ENCODE peak calls at places on chromosomes 2 and 18, in seven cellular contexts. One of them, this sample, is unnamed.
A peak's percentile ranks its signal among the peaks of the same experiment; 100 is the strongest.

GRCh38 chr2:147649288-147649687 is 195.5 kb upstream of the ACVR2A start:
- DNase-seq in sigmoid colon: no peak
- DNase-seq in neuronal stem cell: peak; percentile 36
- DNase-seq in fibroblast of lung: no peak
- DNase-seq in GM12878: no peak
- DNase-seq in GM23338: no peak
- DNase-seq in body of pancreas: peak; percentile 19
- DNase-seq in this sample: no peak

GRCh38 chr2:183487316-183487715 is 363.1 kb downstream of the NUP35 start:
- DNase-seq in sigmoid colon: no peak
- DNase-seq in GM12878: no peak
- DNase-seq in body of pancreas: no peak
- DNase-seq in neuronal stem cell: no peak
- DNase-seq in fibroblast of lung: no peak
- DNase-seq in GM23338: no peak
- DNase-seq in this sample: no peak

GRCh38 chr2:174690026-174690425 is 74.2 kb downstream of the CHRNA1 start:
- DNase-seq in body of pancreas: no peak
- DNase-seq in GM23338: no peak
- DNase-seq in fibroblast of lung: no peak
- DNase-seq in sigmoid colon: no peak
- DNase-seq in neuronal stem cell: no peak
- DNase-seq in GM12878: no peak
- DNase-seq in this sample: no peak

GRCh38 chr2:241770185-241770935 is 6.3 kb upstream of the GAL3ST2 start:
- DNase-seq in fibroblast of lung: no peak
- DNase-seq in body of pancreas: no peak
- DNase-seq in GM23338: no peak
- DNase-seq in GM12878: no peak
- DNase-seq in neuronal stem cell: no peak
- DNase-seq in sigmoid colon: peak; percentile 56
- DNase-seq in this sample: no peak

GRCh38 chr18:79458131-79458838 is 62.6 kb downstream of the NFATC1 start:
- DNase-seq in fibroblast of lung: peak; percentile 93
- DNase-seq in GM23338: no peak
- DNase-seq in GM12878: no peak
- DNase-seq in neuronal stem cell: peak; percentile 42
- DNase-seq in body of pancreas: peak; percentile 49
- DNase-seq in sigmoid colon: peak; percentile 87
- DNase-seq in this sample: no peak

GRCh38 chr2:233446616-233447305 is 92.5 kb downstream of the DGKD start:
- DNase-seq in body of pancreas: no peak
- DNase-seq in neuronal stem cell: no peak
- DNase-seq in GM23338: no peak
- DNase-seq in GM12878: no peak
- DNase-seq in fibroblast of lung: no peak
- DNase-seq in sigmoid colon: no peak
- DNase-seq in this sample: no peak

GRCh38 chr2:118911166-118911565 is 30.8 kb upstream of the MARCO start:
- DNase-seq in sigmoid colon: no peak
- DNase-seq in neuronal stem cell: no peak
- DNase-seq in fibroblast of lung: no peak
- DNase-seq in GM12878: no peak
- DNase-seq in body of pancreas: no peak
- DNase-seq in GM23338: no peak
- DNase-seq in this sample: no peak

GRCh38 chr2:241777686-241778627 is 1.3 kb downstream of the GAL3ST2 start:
- DNase-seq in GM12878: no peak
- DNase-seq in sigmoid colon: peak; percentile 46
- DNase-seq in GM23338: no peak
- DNase-seq in neuronal stem cell: no peak
- DNase-seq in body of pancreas: no peak
- DNase-seq in fibroblast of lung: no peak
- DNase-seq in this sample: no peak

GRCh38 chr2:67996772-67997527 is 65.9 kb downstream of the C1D start:
- DNase-seq in GM23338: no peak
- DNase-seq in GM12878: no peak
- DNase-seq in body of pancreas: no peak
- DNase-seq in sigmoid colon: no peak
- DNase-seq in neuronal stem cell: no peak
- DNase-seq in fibroblast of lung: no peak
- DNase-seq in this sample: no peak

GRCh38 chr2:188291617-188292445 is at the start of gene GULP1:
- DNase-seq in body of pancreas: peak; percentile 80
- DNase-seq in GM23338: peak; percentile 91
- DNase-seq in fibroblast of lung: peak; percentile 77
- DNase-seq in sigmoid colon: peak; percentile 90
- DNase-seq in neuronal stem cell: peak; percentile 83
- DNase-seq in GM12878: no peak
- DNase-seq in this sample: peak; percentile 68

GRCh38 chr2:233248999-233249398 is 2.5 kb upstream of the ATG16L1 start:
- DNase-seq in neuronal stem cell: no peak
- DNase-seq in GM23338: no peak
- DNase-seq in body of pancreas: no peak
- DNase-seq in sigmoid colon: no peak
- DNase-seq in GM12878: no peak
- DNase-seq in fibroblast of lung: no peak
- DNase-seq in this sample: no peak

GRCh38 chr2:20583425-20583881 is 67.4 kb downstream of the HS1BP3 start:
- DNase-seq in sigmoid colon: peak; percentile 69
- DNase-seq in neuronal stem cell: no peak
- DNase-seq in GM23338: no peak
- DNase-seq in GM12878: no peak
- DNase-seq in body of pancreas: no peak
- DNase-seq in fibroblast of lung: no peak
- DNase-seq in this sample: no peak

GRCh38 chr2:79180092-79180491 is 20.5 kb upstream of the REG3A start:
- DNase-seq in GM23338: peak; percentile 30
- DNase-seq in sigmoid colon: no peak
- DNase-seq in GM12878: no peak
- DNase-seq in fibroblast of lung: no peak
- DNase-seq in body of pancreas: no peak
- DNase-seq in neuronal stem cell: no peak
- DNase-seq in this sample: no peak

GRCh38 chr2:46615555-46616487 is 136.5 kb downstream of the TMEM247 start:
- DNase-seq in GM12878: no peak
- DNase-seq in fibroblast of lung: peak; percentile 4
- DNase-seq in GM23338: peak; percentile 49
- DNase-seq in sigmoid colon: no peak
- DNase-seq in neuronal stem cell: no peak
- DNase-seq in body of pancreas: peak; percentile 18
- DNase-seq in this sample: peak; percentile 21

GRCh38 chr2:151827564-151828142 is 568 bp downstream of the ARL5A start:
- DNase-seq in sigmoid colon: peak; percentile 84
- DNase-seq in neuronal stem cell: peak; percentile 14
- DNase-seq in body of pancreas: peak; percentile 20
- DNase-seq in GM23338: peak; percentile 66
- DNase-seq in fibroblast of lung: peak; percentile 41
- DNase-seq in GM12878: no peak
- DNase-seq in this sample: no peak

GRCh38 chr2:60152226-60152833 is 401.1 kb downstream of the BCL11A start:
- DNase-seq in sigmoid colon: no peak
- DNase-seq in GM12878: no peak
- DNase-seq in neuronal stem cell: no peak
- DNase-seq in fibroblast of lung: peak; percentile 3
- DNase-seq in GM23338: peak; percentile 82
- DNase-seq in body of pancreas: no peak
- DNase-seq in this sample: no peak

GRCh38 chr18:79484661-79485621 is 89.2 kb downstream of the NFATC1 start:
- DNase-seq in GM23338: no peak
- DNase-seq in sigmoid colon: peak; percentile 71
- DNase-seq in GM12878: no peak
- DNase-seq in body of pancreas: no peak
- DNase-seq in fibroblast of lung: peak; percentile 99
- DNase-seq in neuronal stem cell: peak; percentile 24
- DNase-seq in this sample: no peak

GRCh38 chr2:237294509-237294908 is 119.5 kb downstream of the COL6A3 start:
- DNase-seq in neuronal stem cell: no peak
- DNase-seq in body of pancreas: no peak
- DNase-seq in fibroblast of lung: no peak
- DNase-seq in GM23338: no peak
- DNase-seq in sigmoid colon: no peak
- DNase-seq in GM12878: no peak
- DNase-seq in this sample: no peak

GRCh38 chr2:237296756-237297155 is 117.2 kb downstream of the COL6A3 start:
- DNase-seq in fibroblast of lung: peak; percentile 62
- DNase-seq in neuronal stem cell: no peak
- DNase-seq in sigmoid colon: peak; percentile 71
- DNase-seq in GM12878: no peak
- DNase-seq in GM23338: no peak
- DNase-seq in body of pancreas: no peak
- DNase-seq in this sample: no peak

GRCh38 chr2:237293966-237294365 is 120.0 kb downstream of the COL6A3 start:
- DNase-seq in GM12878: no peak
- DNase-seq in neuronal stem cell: no peak
- DNase-seq in body of pancreas: no peak
- DNase-seq in GM23338: no peak
- DNase-seq in fibroblast of lung: peak; percentile 60
- DNase-seq in sigmoid colon: no peak
- DNase-seq in this sample: no peak

GRCh38 chr2:237297421-237298155 is 116.4 kb downstream of the COL6A3 start:
- DNase-seq in sigmoid colon: peak; percentile 59
- DNase-seq in GM23338: no peak
- DNase-seq in fibroblast of lung: peak; percentile 85
- DNase-seq in GM12878: no peak
- DNase-seq in body of pancreas: no peak
- DNase-seq in neuronal stem cell: no peak
- DNase-seq in this sample: no peak

GRCh38 chr2:237295889-237296480 is 118.0 kb downstream of the COL6A3 start:
- DNase-seq in fibroblast of lung: peak; percentile 28
- DNase-seq in sigmoid colon: peak; percentile 61
- DNase-seq in GM12878: no peak
- DNase-seq in neuronal stem cell: no peak
- DNase-seq in body of pancreas: no peak
- DNase-seq in GM23338: no peak
- DNase-seq in this sample: no peak
- H3K27ac ChIP-seq in fibroblast of lung: no peak overlapping the region
- H3K27ac ChIP-seq in sigmoid colon: no peak overlapping the region
- H3K27ac ChIP-seq in GM12878: no peak overlapping the region
- H3K27ac ChIP-seq in neuronal stem cell: no peak overlapping the region
- H3K27ac ChIP-seq in body of pancreas: no peak overlapping the region
- H3K27ac ChIP-seq in GM23338: no peak overlapping the region
- H3K27ac ChIP-seq in this sample: no peak overlapping the region

DNA sequence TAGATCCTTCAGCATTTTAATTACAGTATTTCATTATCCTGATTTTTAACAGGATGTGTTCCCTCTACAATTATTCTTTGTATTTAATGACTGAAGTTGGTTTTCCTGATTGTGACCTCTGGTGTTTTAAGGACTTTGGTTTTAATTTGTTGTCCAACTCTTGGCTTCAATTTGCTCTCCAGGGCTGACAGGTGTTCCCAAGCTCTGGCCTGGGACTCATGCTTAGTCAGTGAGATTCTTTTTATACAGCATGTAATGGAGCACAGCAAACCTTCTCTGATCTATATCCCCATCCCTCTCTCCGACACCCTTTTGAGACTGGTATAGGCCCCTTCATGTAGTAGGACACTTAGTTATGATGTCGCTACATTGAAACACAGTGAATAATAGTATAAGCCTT is 896.3 kb downstream of the TSN start:
- DNase-seq in fibroblast of lung: no peak
- DNase-seq in neuronal stem cell: no peak
- DNase-seq in GM12878: no peak
- DNase-seq in body of pancreas: no peak
- DNase-seq in GM23338: no peak
- DNase-seq in sigmoid colon: no peak
- DNase-seq in this sample: no peak
- H3K27ac ChIP-seq in fibroblast of lung: no peak overlapping the region
- H3K27ac ChIP-seq in neuronal stem cell: no peak overlapping the region
- H3K27ac ChIP-seq in GM12878: no peak overlapping the region
- H3K27ac ChIP-seq in body of pancreas: no peak overlapping the region
- H3K27ac ChIP-seq in GM23338: no peak overlapping the region
- H3K27ac ChIP-seq in sigmoid colon: no peak overlapping the region
- H3K27ac ChIP-seq in this sample: no peak overlapping the region

GRCh38 chr2:237405006-237405559 is 8.9 kb downstream of the COL6A3 start:
- DNase-seq in GM12878: no peak
- DNase-seq in sigmoid colon: no peak
- DNase-seq in neuronal stem cell: no peak
- DNase-seq in GM23338: no peak
- DNase-seq in fibroblast of lung: peak; percentile 36
- DNase-seq in body of pancreas: no peak
- DNase-seq in this sample: no peak

GRCh38 chr2:237404413-237404812 is 9.6 kb downstream of the COL6A3 start:
- DNase-seq in sigmoid colon: no peak
- DNase-seq in body of pancreas: no peak
- DNase-seq in fibroblast of lung: no peak
- DNase-seq in GM12878: no peak
- DNase-seq in GM23338: no peak
- DNase-seq in neuronal stem cell: no peak
- DNase-seq in this sample: no peak

GRCh38 chr2:237405605-237406004 is 8.4 kb downstream of the COL6A3 start:
- DNase-seq in GM23338: no peak
- DNase-seq in sigmoid colon: no peak
- DNase-seq in body of pancreas: no peak
- DNase-seq in neuronal stem cell: no peak
- DNase-seq in fibroblast of lung: no peak
- DNase-seq in GM12878: no peak
- DNase-seq in this sample: no peak

GRCh38 chr2:237400199-237400598 is 13.8 kb downstream of the COL6A3 start:
- DNase-seq in body of pancreas: no peak
- DNase-seq in GM12878: no peak
- DNase-seq in GM23338: no peak
- DNase-seq in sigmoid colon: no peak
- DNase-seq in fibroblast of lung: no peak
- DNase-seq in neuronal stem cell: no peak
- DNase-seq in this sample: no peak

GRCh38 chr2:237403024-237403882 is 10.7 kb downstream of the COL6A3 start:
- DNase-seq in fibroblast of lung: peak; percentile 74
- DNase-seq in neuronal stem cell: no peak
- DNase-seq in GM12878: no peak
- DNase-seq in sigmoid colon: peak; percentile 87
- DNase-seq in GM23338: no peak
- DNase-seq in body of pancreas: no peak
- DNase-seq in this sample: no peak
- H3K27ac ChIP-seq in fibroblast of lung: peak overlapping the region; percentile 5
- H3K27ac ChIP-seq in neuronal stem cell: no peak overlapping the region
- H3K27ac ChIP-seq in GM12878: no peak overlapping the region
- H3K27ac ChIP-seq in sigmoid colon: peak overlapping the region; percentile 58
- H3K27ac ChIP-seq in GM23338: no peak overlapping the region
- H3K27ac ChIP-seq in body of pancreas: no peak overlapping the region
- H3K27ac ChIP-seq in this sample: no peak overlapping the region

GRCh38 chr2:113158884-113159553 is 14.8 kb upstream of the PSD4 start:
- DNase-seq in sigmoid colon: no peak
- DNase-seq in fibroblast of lung: peak; percentile 29
- DNase-seq in GM12878: no peak
- DNase-seq in body of pancreas: no peak
- DNase-seq in GM23338: no peak
- DNase-seq in neuronal stem cell: no peak
- DNase-seq in this sample: no peak

GRCh38 chr2:113157108-113157896 is 16.5 kb upstream of the PSD4 start:
- DNase-seq in GM23338: peak; percentile 76
- DNase-seq in sigmoid colon: no peak
- DNase-seq in neuronal stem cell: no peak
- DNase-seq in fibroblast of lung: peak; percentile 45
- DNase-seq in body of pancreas: peak; percentile 79
- DNase-seq in GM12878: no peak
- DNase-seq in this sample: no peak

GRCh38 chr2:113156278-113157107 is 17.3 kb upstream of the PSD4 start:
- DNase-seq in fibroblast of lung: no peak
- DNase-seq in GM23338: peak; percentile 44
- DNase-seq in sigmoid colon: no peak
- DNase-seq in GM12878: no peak
- DNase-seq in body of pancreas: peak; percentile 60
- DNase-seq in neuronal stem cell: no peak
- DNase-seq in this sample: no peak

GRCh38 chr2:113160248-113160647 is 13.5 kb upstream of the PSD4 start:
- DNase-seq in GM23338: no peak
- DNase-seq in fibroblast of lung: no peak
- DNase-seq in neuronal stem cell: no peak
- DNase-seq in GM12878: no peak
- DNase-seq in body of pancreas: no peak
- DNase-seq in sigmoid colon: no peak
- DNase-seq in this sample: no peak

GRCh38 chr2:113157897-113158753 is 15.6 kb upstream of the PSD4 start:
- DNase-seq in body of pancreas: no peak
- DNase-seq in fibroblast of lung: peak; percentile 74
- DNase-seq in neuronal stem cell: no peak
- DNase-seq in GM12878: no peak
- DNase-seq in sigmoid colon: no peak
- DNase-seq in GM23338: no peak
- DNase-seq in this sample: no peak
- H3K27ac ChIP-seq in body of pancreas: peak overlapping the region; percentile 85
- H3K27ac ChIP-seq in fibroblast of lung: peak overlapping the region; percentile 23
- H3K27ac ChIP-seq in neuronal stem cell: no peak overlapping the region
- H3K27ac ChIP-seq in GM12878: no peak overlapping the region
- H3K27ac ChIP-seq in sigmoid colon: no peak overlapping the region
- H3K27ac ChIP-seq in GM23338: no peak overlapping the region
- H3K27ac ChIP-seq in this sample: no peak overlapping the region